ENCODE peak calls at places on chromosomes 12 and 14, in eight cellular contexts. F is brain microvascular endothelial cell, K is NCI-H510A treated with DMSO at 0.1 percent for 48 hours, S is SW480, H is glutamatergic neuron, Z is SHP77, J is RCC 7860, B is HFF-Myc. D is an unnamed sample.
A peak's percentile ranks its signal among the peaks of the same experiment; 100 is the strongest.

GRCh38 chr12:2355604-2356003 is 302.8 kb downstream of the CACNA1C start:
- DNase-seq in F (no peak), K (no peak), S (no peak), H (no peak), Z (no peak), J (no peak), B (no peak), D (no peak)

GRCh38 chr12:18479266-18479665 is 217.9 kb downstream of the PIK3C2G start:
- DNase-seq in F (no peak), K (no peak), S (no peak), H (no peak), Z (no peak), J (no peak), B (no peak), D (no peak)

GRCh38 chr12:111980598-111980997 is 32.4 kb downstream of the TMEM116 start:
- DNase-seq in F (no peak), K (no peak), S (no peak), H (no peak), Z (no peak), J (no peak), B (no peak), D (no peak)

GRCh38 chr14:41285193-41285748 is 321.4 kb upstream of the LRFN5 start:
- DNase-seq in F (peak; percentile 6), K (peak; percentile 42), S (peak; percentile 18), H (no peak), Z (no peak), J (no peak), B (peak; percentile 17), D (peak; percentile 53)

GRCh38 chr12:95790025-95790911 is at the start of gene NTN4:
- DNase-seq in F (peak; percentile 53), K (no peak), S (peak; percentile 43), H (peak; percentile 73), Z (no peak), J (peak; percentile 7), B (no peak), D (no peak)

GRCh38 chr12:644293-644639 is 19.0 kb downstream of the NINJ2 start:
- DNase-seq in F (no peak), K (no peak), S (no peak), H (no peak), Z (no peak), J (no peak), B (no peak), D (no peak)

GRCh38 chr14:96077983-96078686 is 39.0 kb downstream of the C14orf132 start:
- DNase-seq in F (no peak), K (no peak), S (no peak), H (no peak), Z (no peak), J (no peak), B (no peak), D (no peak)

GRCh38 chr12:112755507-112755906 is 36.0 kb upstream of the RPH3A start:
- DNase-seq in F (no peak), K (no peak), S (no peak), H (no peak), Z (no peak), J (no peak), B (no peak), D (no peak)

GRCh38 chr14:88039197-88039596 is 34.3 kb downstream of the GPR65 start:
- DNase-seq in F (no peak), K (no peak), S (no peak), H (no peak), Z (no peak), J (no peak), B (no peak), D (no peak)

GRCh38 chr12:122207391-122207790 is 3.9 kb downstream of the B3GNT4 start:
- DNase-seq in F (no peak), K (no peak), S (no peak), H (no peak), Z (no peak), J (no peak), B (no peak), D (no peak)

GRCh38 chr12:56084958-56085543 is 5.1 kb downstream of the ERBB3 start:
- DNase-seq in F (no peak), K (no peak), S (no peak), H (peak; percentile 22), Z (peak; percentile 5), J (no peak), B (no peak), D (no peak)

D was measured in A172.